ENCODE peak calls at places on chromosomes 12 and 14, in four cellular contexts. One of them, this sample, is unnamed.

GRCh38 chr12:12482959-12483358 is 79.7 kb downstream of the DUSP16 start:
- DNase-seq in keratinocyte: no peak
- DNase-seq in lung: no peak
- DNase-seq in IMR-90: no peak
- DNase-seq in this sample: peak; percentile 57

GRCh38 chr14:89060191-89060590 is 235.7 kb downstream of the TTC8 start:
- DNase-seq in keratinocyte: no peak
- DNase-seq in IMR-90: peak; percentile 3
- DNase-seq in lung: no peak
- DNase-seq in this sample: no peak

GRCh38 chr14:88005978-88006851 is 1.3 kb downstream of the GPR65 start:
- DNase-seq in keratinocyte: no peak
- DNase-seq in IMR-90: no peak
- DNase-seq in lung: no peak
- DNase-seq in this sample: peak; percentile 86

GRCh38 chr12:54125950-54126695 is 62.7 kb downstream of the SMUG1 start:
- DNase-seq in IMR-90: no peak
- DNase-seq in keratinocyte: no peak
- DNase-seq in lung: no peak
- DNase-seq in this sample: no peak

GRCh38 chr14:76720382-76720813 is 40.9 kb upstream of the VASH1 start:
- DNase-seq in keratinocyte: no peak
- DNase-seq in IMR-90: peak; percentile 38
- DNase-seq in lung: peak; percentile 36
- DNase-seq in this sample: no peak

GRCh38 chr12:95600567-95600966 is 49.3 kb upstream of the USP44 start:
- DNase-seq in IMR-90: no peak
- DNase-seq in keratinocyte: no peak
- DNase-seq in lung: no peak
- DNase-seq in this sample: no peak

GRCh38 chr14:53048631-53049030 is 97.8 kb upstream of the FERMT2 start:
- DNase-seq in keratinocyte: no peak
- DNase-seq in lung: no peak
- DNase-seq in IMR-90: no peak
- DNase-seq in this sample: no peak

GRCh38 chr12:69052613-69053408 is 119.8 kb upstream of the CPM start:
- DNase-seq in IMR-90: peak; percentile 83
- DNase-seq in keratinocyte: peak; percentile 44
- DNase-seq in lung: peak; percentile 40
- DNase-seq in this sample: peak; percentile 21

GRCh38 chr12:72134934-72135333 is 137.2 kb upstream of the TRHDE start:
- DNase-seq in IMR-90: no peak
- DNase-seq in lung: no peak
- DNase-seq in keratinocyte: no peak
- DNase-seq in this sample: no peak

GRCh38 chr12:57708296-57708695 is 14.4 kb downstream of the OS9 start:
- DNase-seq in lung: no peak
- DNase-seq in IMR-90: no peak
- DNase-seq in keratinocyte: no peak
- DNase-seq in this sample: no peak

GRCh38 chr12:111408686-111409402 is 3.1 kb downstream of the SH2B3 start:
- DNase-seq in IMR-90: no peak
- DNase-seq in keratinocyte: no peak
- DNase-seq in lung: no peak
- DNase-seq in this sample: no peak

GRCh38 chr14:25394791-25395391 is 344.9 kb upstream of the STXBP6 start:
- DNase-seq in lung: no peak
- DNase-seq in IMR-90: no peak
- DNase-seq in keratinocyte: no peak
- DNase-seq in this sample: no peak

GRCh38 chr12:108193922-108194321 is 64.8 kb downstream of the WSCD2 start:
- DNase-seq in IMR-90: peak; percentile 3
- DNase-seq in lung: peak; percentile 36
- DNase-seq in keratinocyte: no peak
- DNase-seq in this sample: no peak

GRCh38 chr12:75549989-75550388 is 38.6 kb upstream of the KRR1 start:
- DNase-seq in keratinocyte: no peak
- DNase-seq in IMR-90: peak; percentile 37
- DNase-seq in lung: no peak
- DNase-seq in this sample: no peak

GRCh38 chr12:108302471-108303311 is 36.4 kb downstream of the CMKLR1 start:
- DNase-seq in IMR-90: no peak
- DNase-seq in keratinocyte: no peak
- DNase-seq in lung: peak; percentile 77
- DNase-seq in this sample: no peak

GRCh38 chr14:42541535-42542001 is 934.9 kb downstream of the LRFN5 start:
- DNase-seq in IMR-90: peak; percentile 69
- DNase-seq in keratinocyte: no peak
- DNase-seq in lung: no peak
- DNase-seq in this sample: no peak

GRCh38 chr12:132446535-132447326 is 43.2 kb upstream of the FBRSL1 start:
- DNase-seq in lung: no peak
- DNase-seq in keratinocyte: no peak
- DNase-seq in IMR-90: no peak
- DNase-seq in this sample: no peak

GRCh38 chr14:75422169-75422568 is 5.7 kb upstream of the JDP2 start:
- DNase-seq in lung: no peak
- DNase-seq in keratinocyte: peak; percentile 35
- DNase-seq in IMR-90: peak; percentile 92
- DNase-seq in this sample: no peak

GRCh38 chr14:29858299-29858698 is 69.3 kb downstream of the PRKD1 start:
- DNase-seq in IMR-90: no peak
- DNase-seq in keratinocyte: no peak
- DNase-seq in lung: no peak
- DNase-seq in this sample: no peak

GRCh38 chr12:31875609-31875964 is 83.6 kb upstream of the RESF1 start:
- DNase-seq in IMR-90: no peak
- DNase-seq in lung: no peak
- DNase-seq in keratinocyte: no peak
- DNase-seq in this sample: no peak

GRCh38 chr12:89856431-89856830 is 147.8 kb upstream of the ATP2B1 start:
- DNase-seq in keratinocyte: no peak
- DNase-seq in IMR-90: peak; percentile 72
- DNase-seq in lung: no peak
- DNase-seq in this sample: no peak

GRCh38 chr14:71290301-71290700 is 383.0 kb downstream of the PCNX1 start:
- DNase-seq in keratinocyte: no peak
- DNase-seq in lung: no peak
- DNase-seq in IMR-90: no peak
- DNase-seq in this sample: no peak

GRCh38 chr14:95156765-95157194 is 549 bp downstream of the DICER1 start:
- DNase-seq in keratinocyte: no peak
- DNase-seq in IMR-90: peak; percentile 19
- DNase-seq in lung: peak; percentile 41
- DNase-seq in this sample: peak; percentile 18

GRCh38 chr12:28767836-28768348 is 381.2 kb upstream of the FAR2 start:
- DNase-seq in IMR-90: peak; percentile 19
- DNase-seq in keratinocyte: no peak
- DNase-seq in lung: no peak
- DNase-seq in this sample: no peak

GRCh38 chr12:22333751-22334695 is 484 bp downstream of the ST8SIA1 start:
- DNase-seq in IMR-90: no peak
- DNase-seq in keratinocyte: no peak
- DNase-seq in lung: no peak
- DNase-seq in this sample: peak; percentile 20

GRCh38 chr14:105314287-105315185 is at the start of gene PACS2:
- DNase-seq in IMR-90: peak; percentile 85
- DNase-seq in keratinocyte: no peak
- DNase-seq in lung: peak; percentile 52
- DNase-seq in this sample: peak; percentile 73

GRCh38 chr14:72775923-72776554 is 117.9 kb downstream of the DPF3 start:
- DNase-seq in IMR-90: no peak
- DNase-seq in lung: peak; percentile 11
- DNase-seq in keratinocyte: no peak
- DNase-seq in this sample: no peak

GRCh38 chr12:53097207-53097563 is 282 bp upstream of the IGFBP6 start:
- DNase-seq in lung: no peak
- DNase-seq in IMR-90: peak; percentile 35
- DNase-seq in keratinocyte: no peak
- DNase-seq in this sample: no peak

GRCh38 chr12:89831696-89832095 is 123.1 kb upstream of the ATP2B1 start:
- DNase-seq in keratinocyte: no peak
- DNase-seq in lung: no peak
- DNase-seq in IMR-90: no peak
- DNase-seq in this sample: no peak

GRCh38 chr14:36524874-36525745 is 5.1 kb upstream of the NKX2-1 start:
- DNase-seq in lung: peak; percentile 74
- DNase-seq in keratinocyte: peak; percentile 1
- DNase-seq in IMR-90: no peak
- DNase-seq in this sample: no peak

GRCh38 chr12:88958153-88958552 is 377.9 kb upstream of the KITLG start:
- DNase-seq in lung: no peak
- DNase-seq in IMR-90: no peak
- DNase-seq in keratinocyte: no peak
- DNase-seq in this sample: no peak

GRCh38 chr14:98756749-98757148 is 515.2 kb downstream of the BCL11B start:
- DNase-seq in keratinocyte: no peak
- DNase-seq in IMR-90: no peak
- DNase-seq in lung: peak; percentile 5
- DNase-seq in this sample: no peak

GRCh38 chr12:105040476-105040875 is 43.8 kb downstream of the ALDH1L2 start:
- DNase-seq in IMR-90: no peak
- DNase-seq in lung: no peak
- DNase-seq in keratinocyte: no peak
- DNase-seq in this sample: no peak
- H3K36me3 ChIP-seq in IMR-90: peaks cover 27% of the 10 kb centered on the region
- H3K36me3 ChIP-seq in lung: no peaks in the 10 kb centered on the region
- H3K36me3 ChIP-seq in keratinocyte: no peaks in the 10 kb centered on the region
- H3K36me3 ChIP-seq in this sample: no peaks in the 10 kb centered on the region

DNA sequence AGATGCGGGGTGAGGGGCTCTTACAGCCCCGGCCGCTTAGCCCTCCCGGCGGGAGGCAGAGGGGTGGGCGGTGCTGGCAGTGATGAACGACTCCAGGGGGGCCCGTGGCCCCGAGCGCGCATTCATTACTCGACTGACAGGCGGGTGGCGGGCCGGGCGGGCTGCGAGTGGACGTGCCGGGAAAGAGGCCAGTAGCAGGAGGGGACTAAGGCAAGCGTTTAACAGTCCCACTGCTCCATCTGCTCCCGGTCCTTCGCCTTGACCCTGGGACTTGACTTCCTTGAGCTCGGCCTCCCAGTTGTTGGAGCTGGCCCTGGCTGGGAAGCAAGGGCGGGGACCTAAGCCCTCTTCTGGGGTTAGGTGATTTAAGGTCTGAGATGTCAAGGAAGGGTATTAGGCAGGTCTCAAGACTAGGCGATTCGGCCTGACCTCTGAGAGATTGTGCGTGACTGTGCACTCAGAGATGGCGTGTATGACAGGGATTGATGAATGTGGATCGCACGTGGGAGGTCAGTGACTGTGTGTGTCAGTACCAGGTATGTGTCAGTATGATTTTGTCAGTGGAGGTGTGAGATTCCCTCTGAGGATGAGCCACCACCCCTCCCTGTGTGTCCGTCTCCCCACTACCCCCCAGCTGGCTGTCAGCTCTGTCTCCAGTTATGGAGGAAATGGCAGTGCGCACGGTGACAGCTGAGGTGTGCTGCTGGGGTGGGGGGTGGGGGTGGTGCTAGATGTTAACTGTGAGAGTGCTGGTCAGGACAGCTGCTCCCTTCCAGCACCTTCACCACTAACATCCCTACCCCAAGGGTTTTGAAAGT is 3.6 kb upstream of the DNAJC22 start:
- DNase-seq in lung: no peak
- DNase-seq in keratinocyte: no peak
- DNase-seq in IMR-90: no peak
- DNase-seq in this sample: no peak
- H3K4me3 ChIP-seq in lung: no peak overlapping the region
- H3K4me3 ChIP-seq in keratinocyte: peak overlapping the region; percentile 23
- H3K4me3 ChIP-seq in IMR-90: peak overlapping the region; percentile 21
- H3K4me3 ChIP-seq in this sample: peak overlapping the region; percentile 42

GRCh38 chr12:122861586-122861970 is 26.3 kb downstream of the HIP1R start:
- DNase-seq in keratinocyte: no peak
- DNase-seq in lung: no peak
- DNase-seq in IMR-90: no peak
- DNase-seq in this sample: no peak
- H3K36me3 ChIP-seq in keratinocyte: peaks cover 24% of the 10 kb centered on the region
- H3K36me3 ChIP-seq in lung: no peaks in the 10 kb centered on the region
- H3K36me3 ChIP-seq in IMR-90: peaks cover 25% of the 10 kb centered on the region
- H3K36me3 ChIP-seq in this sample: peaks cover 13% of the 10 kb centered on the region

GRCh38 chr14:68462683-68463082 is 330.2 kb downstream of the ZFP36L1 start:
- DNase-seq in IMR-90: no peak
- DNase-seq in lung: no peak
- DNase-seq in keratinocyte: peak; percentile 44
- DNase-seq in this sample: no peak

GRCh38 chr14:68458840-68459469 is 333.9 kb downstream of the ZFP36L1 start:
- DNase-seq in IMR-90: peak; percentile 87
- DNase-seq in lung: peak; percentile 68
- DNase-seq in keratinocyte: peak; percentile 69
- DNase-seq in this sample: no peak

GRCh38 chr14:68459480-68460136 is 333.3 kb downstream of the ZFP36L1 start:
- DNase-seq in keratinocyte: no peak
- DNase-seq in lung: no peak
- DNase-seq in IMR-90: no peak
- DNase-seq in this sample: no peak

GRCh38 chr14:68461086-68461485 is 331.8 kb downstream of the ZFP36L1 start:
- DNase-seq in keratinocyte: no peak
- DNase-seq in IMR-90: no peak
- DNase-seq in lung: no peak
- DNase-seq in this sample: no peak

DNA sequence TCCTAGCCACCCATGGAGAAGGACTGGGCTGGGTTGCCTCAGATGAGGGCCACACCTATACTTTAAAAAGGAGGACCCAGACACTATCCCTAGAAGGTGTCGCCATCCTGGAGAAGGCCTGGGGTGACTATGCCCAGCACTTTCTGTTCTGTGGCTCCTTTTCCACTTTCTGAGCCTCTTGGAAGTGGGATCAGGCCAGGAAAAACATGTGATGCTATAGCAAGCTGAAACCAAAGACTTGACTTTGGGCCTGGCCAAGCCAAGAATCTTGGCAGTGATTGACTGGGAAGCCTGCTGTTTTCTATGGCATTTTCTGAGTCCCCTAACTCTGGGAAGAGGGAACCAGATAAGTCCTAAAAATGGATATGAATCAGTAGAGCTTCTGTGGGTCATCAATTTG is 332.3 kb downstream of the ZFP36L1 start:
- DNase-seq in lung: no peak
- DNase-seq in keratinocyte: no peak
- DNase-seq in IMR-90: no peak
- DNase-seq in this sample: no peak
- H3K4me3 ChIP-seq in lung: no peak overlapping the region
- H3K4me3 ChIP-seq in keratinocyte: no peak overlapping the region
- H3K4me3 ChIP-seq in IMR-90: no peak overlapping the region
- H3K4me3 ChIP-seq in this sample: no peak overlapping the region

GRCh38 chr14:91470216-91470615 is 39.9 kb downstream of the PPP4R3A start:
- DNase-seq in lung: no peak
- DNase-seq in IMR-90: no peak
- DNase-seq in keratinocyte: no peak
- DNase-seq in this sample: no peak
- H3K36me3 ChIP-seq in lung: peaks cover 40% of the 10 kb centered on the region
- H3K36me3 ChIP-seq in IMR-90: peaks cover 35% of the 10 kb centered on the region
- H3K36me3 ChIP-seq in keratinocyte: peaks cover 16% of the 10 kb centered on the region
- H3K36me3 ChIP-seq in this sample: peaks cover 90% of the 10 kb centered on the region

This sample was measured in CD4-positive, CD25-positive, alpha-beta regulatory T cell.